ENCODE peak calls at places on chromosome 3, in eight cellular contexts. R is amniotic stem cell; A is cardiac muscle cell; O is NCI-H774; J is uterus; Q is stimulated activated CD8-positive, alpha-beta memory T cell treated with anti-CD3 and anti-CD28 coated beads, Interleukin-15, amount 100 ng/mL, for 1 hour; F is stimulated activated naive CD8-positive, alpha-beta T cell treated with anti-CD3 and anti-CD28 coated beads, Interleukin-15, amount 100 ng/mL, for 72 hours; D is heart left ventricle. T is an unnamed sample.

GRCh38 chr3:155135003-155135402 is 54.9 kb downstream of the MME start:
- DNase-seq in A (no peak), O (no peak), R (no peak), F (no peak), J (no peak), D (no peak), Q (no peak), T (no peak)

GRCh38 chr3:42451116-42451515 is 40.7 kb upstream of the LYZL4 start:
- DNase-seq in J (no peak), R (no peak), A (no peak), O (no peak), D (no peak), F (no peak), Q (no peak), T (no peak)

GRCh38 chr3:9222049-9222448 is 27.4 kb downstream of the SRGAP3 start:
- DNase-seq in D (no peak), R (no peak), Q (no peak), J (no peak), F (no peak), A (no peak), O (no peak), T (no peak)

GRCh38 chr3:26307192-26307591 is 315.4 kb upstream of the LRRC3B start:
- DNase-seq in D (no peak), F (no peak), O (no peak), R (no peak), Q (no peak), J (no peak), A (no peak), T (no peak)

GRCh38 chr3:185325946-185326791 is 36.8 kb upstream of the MAP3K13 start:
- DNase-seq in Q (no peak), O (no peak), A (no peak), J (no peak), R (no peak), F (no peak), D (no peak), T (no peak)

GRCh38 chr3:107024481-107025153 is 352.6 kb upstream of the CCDC54 start:
- DNase-seq in Q (no peak), O (no peak), F (no peak), A (peak), D (no peak), J (peak), R (no peak), T (no peak)

GRCh38 chr3:192869131-192870027 is 48.3 kb downstream of the MB21D2 start:
- DNase-seq in A (no peak), Q (no peak), O (no peak), F (no peak), R (no peak), J (no peak), D (peak), T (no peak)

GRCh38 chr3:177295116-177295515 is 97.8 kb upstream of the TBL1XR1 start:
- DNase-seq in O (no peak), F (no peak), A (no peak), J (no peak), Q (no peak), D (no peak), R (no peak), T (no peak)

GRCh38 chr3:49461443-49462171 is 8.5 kb upstream of the DAG1 start:
- DNase-seq in R (no peak), Q (no peak), J (no peak), F (no peak), O (no peak), A (peak), D (no peak), T (no peak)

GRCh38 chr3:50516048-50516871 is 12.8 kb upstream of the CACNA2D2 start:
- DNase-seq in A (peak), D (peak), Q (no peak), R (no peak), F (no peak), O (no peak), J (peak), T (no peak)

GRCh38 chr3:129429597-129429996 is 1.2 kb upstream of the EFCAB12 start:
- DNase-seq in R (no peak), F (no peak), D (no peak), O (no peak), A (no peak), J (no peak), Q (no peak), T (no peak)

GRCh38 chr3:171811913-171812321 is 1.6 kb upstream of the PLD1 start:
- DNase-seq in R (no peak), A (no peak), J (peak), F (no peak), D (no peak), O (no peak), Q (no peak), T (no peak)

GRCh38 chr3:30354972-30355371 is 251.4 kb upstream of the TGFBR2 start:
- DNase-seq in O (peak), A (no peak), D (no peak), R (no peak), F (no peak), Q (no peak), J (no peak), T (no peak)

GRCh38 chr3:172787746-172788145 is 37.2 kb downstream of the ECT2 start:
- DNase-seq in D (no peak), O (no peak), F (no peak), J (no peak), R (no peak), Q (no peak), A (no peak), T (no peak)